ENCODE peak calls at places on chromosome 22, in five cellular contexts. N is hepatic stellate cell, V is activated T-cell treated with anti-CD3 and anti-CD28 coated beads for 1 hour, A is iPS-NIHi11, M is NCI-H1092. Q is an unnamed sample.

GRCh38 chr22:22040472-22040871 is 57.9 kb upstream of the TOP3B start:
- DNase-seq in A (no peak), M (no peak), V (no peak), N (no peak), Q (no peak)

GRCh38 chr22:39634530-39635399 is 64.2 kb downstream of the CACNA1I start:
- DNase-seq in M (no peak), V (no peak), A (peak; percentile 68), N (peak; percentile 78), Q (no peak)

GRCh38 chr22:50308597-50308935 is 1.1 kb upstream of the PLXNB2 start:
- DNase-seq in A (no peak), M (no peak), N (peak; percentile 89), V (no peak), Q (no peak)

GRCh38 chr22:43572710-43573109 is 160.9 kb downstream of the MPPED1 start:
- DNase-seq in N (no peak), M (no peak), A (no peak), V (no peak), Q (no peak)

GRCh38 chr22:18023509-18024275 is 669 bp downstream of the MICAL3 start:
- DNase-seq in N (peak; percentile 86), V (no peak), A (peak; percentile 91), M (peak; percentile 49), Q (peak; percentile 34)

GRCh38 chr22:24703101-24703500 is 71.4 kb downstream of the PIWIL3 start:
- DNase-seq in A (no peak), N (no peak), V (no peak), M (peak; percentile 83), Q (no peak)

GRCh38 chr22:27223317-27224177 is 566.2 kb downstream of the MIAT start:
- DNase-seq in N (peak; percentile 70), V (no peak), M (no peak), A (no peak), Q (no peak)

GRCh38 chr22:20750461-20751184 is 23.3 kb upstream of the SERPIND1 start:
- DNase-seq in A (no peak), N (peak; percentile 86), V (no peak), M (peak; percentile 94), Q (no peak)

GRCh38 chr22:33404723-33405122 is 346.5 kb upstream of the SYN3 start:
- DNase-seq in A (no peak), M (no peak), N (no peak), V (no peak), Q (no peak)

GRCh38 chr22:33896801-33897620 is 23.3 kb downstream of the LARGE1 start:
- DNase-seq in V (no peak), A (peak; percentile 64), N (no peak), M (no peak), Q (no peak)

GRCh38 chr22:36252754-36253522 is at the start of gene APOL1:
- DNase-seq in M (no peak), N (peak; percentile 67), V (no peak), A (no peak), Q (no peak)

GRCh38 chr22:40270031-40270430 is 76.3 kb upstream of the ADSL start:
- DNase-seq in N (no peak), A (no peak), V (no peak), M (no peak), Q (no peak)

GRCh38 chr22:30827646-30828045 is 133.0 kb downstream of the OSBP2 start:
- DNase-seq in V (no peak), N (no peak), A (no peak), M (no peak), Q (no peak)

GRCh38 chr22:29994027-29994715 is 86.1 kb upstream of the HORMAD2 start:
- DNase-seq in M (no peak), A (no peak), N (peak; percentile 32), V (no peak), Q (no peak)

GRCh38 chr22:38080468-38080846 is 3.5 kb downstream of the SLC16A8 start:
- DNase-seq in M (no peak), V (no peak), N (no peak), A (no peak), Q (no peak)

GRCh38 chr22:49449811-49450386 is 377.8 kb downstream of the BRD1 start:
- DNase-seq in N (no peak), V (no peak), A (peak; percentile 49), M (no peak), Q (no peak)

GRCh38 chr22:23401111-23401909 is 178.8 kb downstream of the IGLL1 start:
- DNase-seq in M (no peak), V (no peak), A (no peak), N (peak; percentile 71), Q (no peak)

GRCh38 chr22:50138036-50138435 is 32.5 kb upstream of the PANX2 start:
- DNase-seq in N (no peak), M (no peak), A (no peak), V (no peak), Q (no peak)

GRCh38 chr22:29700949-29701927 is 18.6 kb upstream of the CABP7 start:
- DNase-seq in N (no peak), M (peak; percentile 77), A (peak; percentile 59), V (no peak), Q (no peak)

GRCh38 chr22:27603111-27603822 is 198.3 kb downstream of the MN1 start:
- DNase-seq in N (no peak), M (no peak), V (no peak), A (no peak), Q (no peak)

GRCh38 chr22:20141186-20142077 is 9.4 kb downstream of the CCDC188 start:
- DNase-seq in N (peak; percentile 76), V (no peak), M (no peak), A (no peak), Q (no peak)

GRCh38 chr22:44445307-44445680 is 52.7 kb downstream of the RTL6 start:
- DNase-seq in V (no peak), M (no peak), N (no peak), A (no peak), Q (no peak)

GRCh38 chr22:47465222-47465621 is 702.8 kb downstream of the TBC1D22A start:
- DNase-seq in N (no peak), V (no peak), M (no peak), A (no peak), Q (no peak)

GRCh38 chr22:30010789-30011405 is 69.4 kb upstream of the HORMAD2 start:
- DNase-seq in N (no peak), A (no peak), M (no peak), V (no peak), Q (no peak)

GRCh38 chr22:45977003-45977395 is at the start of gene WNT7B:
- DNase-seq in A (no peak), M (no peak), V (no peak), N (no peak), Q (no peak)

GRCh38 chr22:17412232-17412631 is 43.0 kb downstream of the CECR2 start:
- DNase-seq in M (peak; percentile 10), V (no peak), N (no peak), A (no peak), Q (no peak)

GRCh38 chr22:48244388-48245118 is 1482.1 kb downstream of the TBC1D22A start:
- DNase-seq in N (no peak), A (no peak), M (no peak), V (no peak), Q (no peak)

GRCh38 chr22:42743501-42743991 is 22.9 kb upstream of the A4GALT start:
- DNase-seq in N (peak; percentile 91), V (no peak), M (no peak), A (peak; percentile 58), Q (no peak)

GRCh38 chr22:28637225-28637624 is 42.4 kb downstream of the TTC28 start:
- DNase-seq in V (no peak), N (no peak), A (no peak), M (no peak), Q (no peak)

GRCh38 chr22:20384865-20385264 is 9.1 kb upstream of the ZNF74 start:
- DNase-seq in N (no peak), M (no peak), A (no peak), V (no peak), Q (no peak)

GRCh38 chr22:29030618-29031235 is 30.9 kb downstream of the C22orf31 start:
- DNase-seq in N (peak; percentile 50), M (peak; percentile 62), A (peak; percentile 91), V (no peak), Q (peak; percentile 39)